ENCODE peak calls at places on chromosome 5, in six cellular contexts. L is RWPE1, S is sigmoid colon, J is OCI-LY7, P is mammary epithelial cell, E is GM23248. B is an unnamed sample.

GRCh38 chr5:55604611-55605067 is 69.9 kb upstream of the PLPP1 start:
- DNase-seq in L (peak; percentile 18), J (no peak), S (peak; percentile 60), P (no peak), E (peak; percentile 75), B (no peak)

GRCh38 chr5:69368458-69369368 is 607 bp downstream of the AK6 start:
- DNase-seq in J (peak; percentile 45), E (peak; percentile 60), S (no peak), P (no peak), L (peak; percentile 78), B (no peak)

GRCh38 chr5:118703241-118703640 is 285.1 kb downstream of the DTWD2 start:
- DNase-seq in S (no peak), E (no peak), J (no peak), L (no peak), P (no peak), B (no peak)

GRCh38 chr5:179774442-179774841 is 19.3 kb upstream of the LTC4S start:
- DNase-seq in J (no peak), L (no peak), P (no peak), S (no peak), E (no peak), B (no peak)

GRCh38 chr5:127705120-127705892 is 2.1 kb downstream of the CCDC192 start:
- DNase-seq in S (no peak), J (no peak), E (peak; percentile 95), P (peak; percentile 45), L (peak; percentile 73), B (no peak)

GRCh38 chr5:129670944-129671343 is 77.0 kb upstream of the MINAR2 start:
- DNase-seq in P (peak; percentile 50), E (peak; percentile 14), L (peak; percentile 43), J (no peak), S (no peak), B (no peak)

GRCh38 chr5:78320461-78320860 is 26.0 kb upstream of the AP3B1 start:
- DNase-seq in P (peak; percentile 29), J (peak; percentile 32), E (peak; percentile 64), L (peak; percentile 49), S (no peak), B (no peak)

GRCh38 chr5:135557034-135557838 is 21.5 kb upstream of the NEUROG1 start:
- DNase-seq in J (no peak), E (no peak), L (no peak), S (peak; percentile 42), P (no peak), B (no peak)

GRCh38 chr5:68255305-68256130 is 40.0 kb downstream of the PIK3R1 start:
- DNase-seq in J (no peak), P (no peak), L (no peak), E (no peak), S (no peak), B (no peak)

GRCh38 chr5:91382530-91383026 is 539 bp downstream of the ARRDC3 start:
- DNase-seq in L (no peak), J (peak; percentile 68), S (no peak), P (peak; percentile 35), E (peak; percentile 72), B (no peak)

GRCh38 chr5:69329905-69330489 is 2.6 kb downstream of the CCDC125 start:
- DNase-seq in S (no peak), J (no peak), E (no peak), L (no peak), P (no peak), B (no peak)

GRCh38 chr5:75525344-75525743 is 13.7 kb downstream of the POLK start:
- DNase-seq in J (no peak), P (no peak), L (no peak), S (no peak), E (no peak), B (no peak)

GRCh38 chr5:50969207-50970145 is 303.0 kb downstream of the PARP8 start:
- DNase-seq in P (no peak), J (no peak), E (peak; percentile 23), L (no peak), S (peak; percentile 68), B (no peak)

GRCh38 chr5:176625966-176626875 is 4.1 kb downstream of the SNCB start:
- DNase-seq in L (peak; percentile 89), J (no peak), E (peak; percentile 14), S (no peak), P (peak; percentile 38), B (no peak)

GRCh38 chr5:180212363-180213255 is 3.6 kb upstream of the RASGEF1C start:
- DNase-seq in L (peak; percentile 38), S (peak; percentile 79), J (no peak), P (no peak), E (peak; percentile 53), B (no peak)

GRCh38 chr5:81506900-81507588 is 113.1 kb upstream of the ACOT12 start:
- DNase-seq in L (peak; percentile 70), S (peak; percentile 76), J (peak; percentile 92), E (peak; percentile 94), P (peak; percentile 66), B (peak; percentile 39)

GRCh38 chr5:81506378-81506777 is 112.4 kb upstream of the ACOT12 start:
- DNase-seq in S (no peak), L (no peak), J (no peak), P (no peak), E (no peak), B (no peak)

GRCh38 chr5:81505672-81506071 is 111.7 kb upstream of the ACOT12 start:
- DNase-seq in L (no peak), P (no peak), J (no peak), E (no peak), S (no peak), B (no peak)
- H3K27ac ChIP-seq in L (no peak overlapping the region), P (no peak overlapping the region), J (no peak overlapping the region), E (no peak overlapping the region), S (peak overlapping the region; percentile 20), B (no peak overlapping the region)

GRCh38 chr5:149475777-149476176 is 75.5 kb downstream of the CSNK1A1 start:
- DNase-seq in L (no peak), P (no peak), J (no peak), E (no peak), S (no peak), B (no peak)
- H3K27ac ChIP-seq in L (no peak overlapping the region), P (no peak overlapping the region), J (no peak overlapping the region), E (no peak overlapping the region), S (no peak overlapping the region), B (no peak overlapping the region)

GRCh38 chr5:112880219-112880964 is 19.3 kb downstream of the SRP19 start:
- DNase-seq in E (no peak), L (no peak), P (no peak), J (no peak), S (no peak), B (no peak)

GRCh38 chr5:112876362-112876761 is 15.3 kb downstream of the SRP19 start:
- DNase-seq in S (no peak), P (no peak), E (no peak), J (no peak), L (no peak), B (no peak)

GRCh38 chr5:112883192-112883591 is 22.1 kb downstream of the SRP19 start:
- DNase-seq in P (no peak), J (no peak), S (no peak), L (no peak), E (no peak), B (no peak)

GRCh38 chr5:112878760-112879159 is 17.7 kb downstream of the SRP19 start:
- DNase-seq in J (no peak), L (peak; percentile 69), S (no peak), P (peak; percentile 77), E (no peak), B (peak; percentile 39)
- H3K27ac ChIP-seq in J (no peak overlapping the region), L (no peak overlapping the region), S (no peak overlapping the region), P (peak overlapping the region; percentile 35), E (no peak overlapping the region), B (peak overlapping the region; percentile 39)

GRCh38 chr5:37665272-37665671 is 174.6 kb downstream of the GDNF start:
- DNase-seq in P (no peak), L (no peak), J (no peak), S (no peak), E (no peak), B (no peak)
- H3K27ac ChIP-seq in P (no peak overlapping the region), L (no peak overlapping the region), J (no peak overlapping the region), S (peak overlapping the region; percentile 84), E (no peak overlapping the region), B (no peak overlapping the region)

DNA sequence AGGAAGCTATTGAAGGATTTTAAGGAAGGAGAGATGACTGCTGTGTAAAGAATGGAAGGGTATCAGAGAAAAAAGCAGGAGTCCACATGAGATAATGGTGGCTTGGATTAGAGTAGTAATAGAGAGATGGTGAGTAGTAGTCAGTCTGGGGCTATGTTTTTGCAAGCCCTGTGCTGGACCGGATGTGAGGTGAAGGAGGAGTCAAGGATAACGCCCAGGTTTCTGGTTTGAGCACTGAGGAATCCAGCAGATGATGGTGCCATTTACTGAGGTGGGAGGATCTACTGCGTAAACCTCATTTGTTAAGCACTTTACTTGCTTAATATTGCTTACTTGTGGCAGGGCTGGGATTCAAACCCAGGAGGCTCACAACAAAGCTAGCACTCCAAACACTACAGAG is 1.1 kb downstream of the TIGD6 start:
- DNase-seq in L (no peak), J (no peak), S (no peak), P (peak; percentile 41), E (peak; percentile 4), B (no peak)
- H3K27ac ChIP-seq in L (no peak overlapping the region), J (no peak overlapping the region), S (peak overlapping the region; percentile 94), P (peak overlapping the region; percentile 86), E (peak overlapping the region; percentile 89), B (peak overlapping the region; percentile 96)

GRCh38 chr5:126430631-126431030 is 7.4 kb downstream of the GRAMD2B start:
- DNase-seq in L (no peak), E (no peak), S (no peak), J (no peak), P (no peak), B (no peak)
- H3K27ac ChIP-seq in L (no peak overlapping the region), E (peak overlapping the region; percentile 15), S (no peak overlapping the region), J (no peak overlapping the region), P (no peak overlapping the region), B (no peak overlapping the region)

GRCh38 chr5:116084231-116084630 is 594 bp upstream of the COMMD10 start:
- DNase-seq in P (peak; percentile 33), S (no peak), L (peak; percentile 69), J (peak; percentile 45), E (peak; percentile 63), B (no peak)
- H3K27ac ChIP-seq in P (peak overlapping the region; percentile 66), S (peak overlapping the region; percentile 92), L (peak overlapping the region; percentile 88), J (no peak overlapping the region), E (no peak overlapping the region), B (peak overlapping the region; percentile 67)

B was measured in epithelial cell of prostate.